ENCODE peak calls at places on chromosome 15, in eight cellular contexts. K is fibroblast of lung; F is heart right ventricle; G is left ventricle myocardium inferior; R is naive thymus-derived CD4-positive, alpha-beta T cell; C is CD8-positive, alpha-beta memory T cell; V is heart left ventricle; N is A549. W is an unnamed sample.

GRCh38 chr15:70795311-70795665 is 31.9 kb upstream of the UACA start:
- DNase-seq in V (no peak), F (no peak), G (no peak), N (peak; percentile 85), R (no peak), K (peak; percentile 95), C (no peak), W (no peak)

GRCh38 chr15:73941449-73941848 is 15.2 kb downstream of the LOXL1 start:
- DNase-seq in G (peak; percentile 1), K (no peak), R (no peak), V (peak; percentile 10), F (no peak), C (no peak), N (no peak), W (no peak)

GRCh38 chr15:28131400-28131799 is 32.3 kb upstream of the OCA2 start:
- DNase-seq in C (no peak), N (no peak), K (no peak), F (no peak), G (no peak), V (no peak), R (no peak), W (no peak)

GRCh38 chr15:89964555-89964954 is 36.6 kb upstream of the ZNF710 start:
- DNase-seq in N (no peak), G (no peak), F (no peak), C (no peak), R (no peak), K (no peak), V (no peak), W (no peak)

GRCh38 chr15:92803852-92804609 is 96.1 kb upstream of the CHD2 start:
- DNase-seq in N (peak; percentile 100), R (no peak), K (peak; percentile 100), V (peak; percentile 84), C (no peak), F (peak; percentile 40), G (peak; percentile 52), W (peak; percentile 42)

GRCh38 chr15:86846059-86846458 is 766.4 kb downstream of the AGBL1 start:
- DNase-seq in V (no peak), N (no peak), K (no peak), C (no peak), G (no peak), R (no peak), F (no peak), W (no peak)

GRCh38 chr15:41848595-41848994 is 9.9 kb downstream of the PLA2G4B start:
- DNase-seq in N (no peak), V (no peak), C (no peak), F (no peak), G (no peak), R (no peak), K (peak; percentile 12), W (no peak)

GRCh38 chr15:31346367-31347066 is 19.9 kb downstream of the KLF13 start:
- DNase-seq in F (no peak), N (no peak), R (no peak), G (no peak), C (no peak), V (no peak), K (no peak), W (peak; percentile 85)

GRCh38 chr15:81442454-81442853 is 68.4 kb upstream of the TMC3 start:
- DNase-seq in F (no peak), G (no peak), R (no peak), K (no peak), C (no peak), N (no peak), V (no peak), W (no peak)

GRCh38 chr15:93266291-93266690 is 177.3 kb upstream of the RGMA start:
- DNase-seq in V (no peak), F (no peak), R (no peak), G (no peak), K (no peak), C (no peak), N (no peak), W (no peak)

GRCh38 chr15:60582370-60583036 is 103.6 kb upstream of the ICE2 start:
- DNase-seq in K (no peak), G (no peak), N (no peak), F (no peak), R (no peak), C (no peak), V (no peak), W (no peak)

GRCh38 chr15:33107950-33108349 is 86.6 kb downstream of the FMN1 start:
- DNase-seq in N (no peak), V (no peak), K (peak; percentile 35), R (no peak), F (no peak), C (no peak), G (no peak), W (no peak)

GRCh38 chr15:48858401-48858800 is 19.5 kb upstream of the EID1 start:
- DNase-seq in C (no peak), N (peak; percentile 9), G (no peak), F (no peak), R (no peak), V (no peak), K (peak; percentile 62), W (peak; percentile 20)

GRCh38 chr15:38705421-38706219 is 141.0 kb upstream of the RASGRP1 start:
- DNase-seq in C (no peak), K (no peak), R (no peak), V (no peak), G (no peak), F (no peak), N (no peak), W (no peak)

GRCh38 chr15:74173545-74174215 is at the start of gene ISLR:
- DNase-seq in C (no peak), R (no peak), N (no peak), V (no peak), K (peak; percentile 76), G (peak; percentile 46), F (peak; percentile 53), W (no peak)

GRCh38 chr15:52020253-52021085 is 1.4 kb downstream of the MAPK6 start:
- DNase-seq in V (no peak), R (no peak), G (no peak), C (no peak), K (peak; percentile 50), F (no peak), N (no peak), W (no peak)

GRCh38 chr15:52021128-52021671 is 2.2 kb downstream of the MAPK6 start:
- DNase-seq in K (peak; percentile 95), V (peak; percentile 42), N (peak; percentile 85), R (no peak), F (peak; percentile 48), C (peak; percentile 46), G (no peak), W (peak; percentile 87)

GRCh38 chr15:52018693-52019393 is at the start of gene MAPK6:
- DNase-seq in G (peak; percentile 95), R (peak; percentile 96), K (peak; percentile 92), V (peak; percentile 93), F (peak; percentile 94), C (peak; percentile 93), N (peak; percentile 93), W (peak; percentile 92)

GRCh38 chr15:52018244-52018643 is 775 bp upstream of the MAPK6 start:
- DNase-seq in C (no peak), K (peak; percentile 67), N (no peak), G (no peak), R (no peak), F (no peak), V (no peak), W (no peak)

DNA sequence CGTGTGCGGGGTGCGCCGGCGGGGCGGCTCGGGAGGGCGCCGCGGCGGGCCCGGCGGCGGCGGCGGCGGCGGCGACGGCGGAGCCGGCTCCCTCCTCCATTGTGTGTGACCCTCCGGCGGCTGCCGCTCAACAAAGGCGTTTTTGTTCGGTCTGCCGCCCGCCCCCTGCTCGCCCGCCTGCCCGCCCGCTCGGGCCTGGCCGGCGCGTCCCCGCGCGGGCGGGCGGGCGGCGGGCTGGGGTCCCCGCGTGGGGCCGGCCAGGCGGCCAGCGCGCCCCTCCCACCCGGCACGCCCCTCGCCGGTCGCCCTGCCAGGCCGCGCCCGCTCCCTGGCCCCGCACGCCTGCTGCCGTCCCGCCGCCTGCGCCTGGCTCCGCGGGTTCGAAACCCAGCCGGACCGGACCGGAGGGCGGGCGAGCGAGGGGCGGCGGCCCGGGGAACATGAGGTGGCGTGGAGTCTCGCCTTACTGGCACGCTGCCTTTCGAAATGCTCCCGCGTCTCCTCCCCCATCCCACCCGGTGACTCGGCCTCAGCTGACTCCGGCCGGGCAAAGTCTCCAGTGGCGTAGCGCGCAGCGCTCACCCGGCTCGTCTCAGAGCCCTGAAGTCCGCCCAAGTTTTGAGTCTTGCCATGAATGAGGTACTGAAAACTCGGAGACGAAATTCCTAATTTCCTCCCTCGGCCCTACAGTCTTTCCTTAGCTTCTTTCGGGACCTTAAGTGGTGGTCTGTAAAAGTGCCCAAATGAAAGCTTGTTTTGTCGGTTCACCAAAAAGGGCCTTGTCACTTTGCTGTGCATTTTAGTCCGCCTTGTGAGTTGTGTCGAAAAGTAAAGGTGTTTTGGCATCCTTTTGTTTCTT is 604 bp downstream of the MAPK6 start:
- DNase-seq in R (peak; percentile 55), N (peak; percentile 91), F (peak; percentile 82), G (peak; percentile 84), V (peak; percentile 90), K (peak; percentile 92), C (peak; percentile 47), W (peak; percentile 77)
- H3K4me1 ChIP-seq in R (peaks cover 9% of the 10 kb centered on the region), N (peaks cover 25% of the 10 kb centered on the region), F (peaks cover 31% of the 10 kb centered on the region), G (peaks cover 45% of the 10 kb centered on the region), V (peaks cover 36% of the 10 kb centered on the region), K (peaks cover 11% of the 10 kb centered on the region), C (peaks cover 30% of the 10 kb centered on the region), W (peaks cover 8% of the 10 kb centered on the region)

GRCh38 chr15:64634576-64635485 is 140.6 kb downstream of the RBPMS2 start:
- DNase-seq in K (no peak), G (no peak), C (no peak), F (peak; percentile 12), R (no peak), N (peak; percentile 59), V (no peak), W (no peak)
- H3K4me1 ChIP-seq in K (peaks cover 5% of the 10 kb centered on the region), G (peaks cover 51% of the 10 kb centered on the region), C (peaks cover 48% of the 10 kb centered on the region), F (peaks cover 34% of the 10 kb centered on the region), R (peaks cover 53% of the 10 kb centered on the region), N (peaks cover 35% of the 10 kb centered on the region), V (peaks cover 30% of the 10 kb centered on the region), W (peaks cover 4% of the 10 kb centered on the region)

GRCh38 chr15:64068133-64068532 is 21.8 kb upstream of the DAPK2 start:
- DNase-seq in C (no peak), R (no peak), V (no peak), N (no peak), F (no peak), K (no peak), G (no peak), W (no peak)

GRCh38 chr15:64067564-64068030 is 21.3 kb upstream of the DAPK2 start:
- DNase-seq in K (peak; percentile 59), R (peak; percentile 74), G (peak; percentile 25), C (peak; percentile 51), N (peak; percentile 61), F (peak; percentile 55), V (peak; percentile 52), W (peak; percentile 64)

GRCh38 chr15:64070965-64071851 is 22.4 kb downstream of the CIAO2A start:
- DNase-seq in N (peak; percentile 71), G (no peak), F (peak; percentile 35), C (no peak), V (peak; percentile 38), R (no peak), K (peak; percentile 91), W (no peak)

GRCh38 chr15:64071931-64072765 is 21.5 kb downstream of the CIAO2A start:
- DNase-seq in G (no peak), R (no peak), F (no peak), C (no peak), V (no peak), K (no peak), N (peak; percentile 40), W (no peak)

GRCh38 chr15:64070106-64070505 is 23.5 kb downstream of the CIAO2A start:
- DNase-seq in C (no peak), F (no peak), G (no peak), K (no peak), V (no peak), R (no peak), N (no peak), W (no peak)
- H3K4me1 ChIP-seq in C (peaks cover 6% of the 10 kb centered on the region), F (peaks cover 27% of the 10 kb centered on the region), G (peaks cover 37% of the 10 kb centered on the region), K (peaks cover 17% of the 10 kb centered on the region), V (peaks cover 26% of the 10 kb centered on the region), R (peaks cover 3% of the 10 kb centered on the region), N (peaks cover 36% of the 10 kb centered on the region), W (no peaks in the 10 kb centered on the region)

GRCh38 chr15:98700501-98700900 is 52.2 kb downstream of the IGF1R start:
- DNase-seq in C (no peak), F (no peak), N (no peak), G (no peak), V (no peak), K (no peak), R (no peak), W (no peak)
- H3K4me1 ChIP-seq in C (peaks cover 32% of the 10 kb centered on the region), F (peaks cover 86% of the 10 kb centered on the region), N (peaks cover 51% of the 10 kb centered on the region), G (peaks cover 89% of the 10 kb centered on the region), V (peaks cover 84% of the 10 kb centered on the region), K (peaks cover 5% of the 10 kb centered on the region), R (peaks cover 56% of the 10 kb centered on the region), W (no peaks in the 10 kb centered on the region)

W was measured in MM.1S.